ENCODE peak calls at places on chromosomes 5 and 9, in eight cellular contexts. Y is aorta; G is neural progenitor cell; R is CD8-positive, alpha-beta T cell; P is pancreas; O is upper lobe of right lung; F is fibroblast of lung; Q is GM12878. J is an unnamed sample.
A peak's percentile ranks its signal among the peaks of the same experiment; 100 is the strongest.

GRCh38 chr9:38687389-38687842 is 32.5 kb downstream of the FAM240B start:
- DNase-seq in O (peak; percentile 90), F (peak; percentile 32), Y (peak; percentile 80), P (peak; percentile 64), G (no peak), R (peak; percentile 8), Q (no peak), J (no peak)

GRCh38 chr9:124342402-124342945 is 72.8 kb downstream of the PSMB7 start:
- DNase-seq in G (no peak), R (no peak), Y (no peak), Q (no peak), F (no peak), O (no peak), P (no peak), J (no peak)

GRCh38 chr5:4020386-4020785 is 424.8 kb downstream of the IRX1 start:
- DNase-seq in G (no peak), Q (no peak), F (peak; percentile 3), O (no peak), Y (no peak), P (no peak), R (no peak), J (no peak)

GRCh38 chr9:3457171-3457570 is 68.6 kb downstream of the RFX3 start:
- DNase-seq in R (no peak), G (no peak), Y (no peak), O (no peak), Q (no peak), P (no peak), F (no peak), J (no peak)

GRCh38 chr9:89801723-89802680 is 197.2 kb downstream of the GADD45G start:
- DNase-seq in P (no peak), Q (no peak), O (no peak), Y (no peak), F (no peak), R (no peak), G (no peak), J (no peak)

GRCh38 chr5:132419517-132420468 is 50.3 kb downstream of the SLC22A5 start:
- DNase-seq in F (peak; percentile 71), O (peak; percentile 83), G (peak; percentile 84), P (peak; percentile 59), R (peak; percentile 54), Y (peak; percentile 86), Q (no peak), J (no peak)

GRCh38 chr5:133779828-133780475 is 167.6 kb upstream of the FSTL4 start:
- DNase-seq in O (no peak), G (no peak), Y (no peak), R (no peak), P (no peak), F (no peak), Q (no peak), J (no peak)

GRCh38 chr5:159956074-159956473 is 39.8 kb downstream of the ADRA1B start:
- DNase-seq in O (no peak), F (no peak), Y (no peak), R (no peak), G (no peak), P (no peak), Q (no peak), J (no peak)

GRCh38 chr5:172789687-172790495 is 18.9 kb upstream of the DUSP1 start:
- DNase-seq in O (peak; percentile 84), F (no peak), P (no peak), R (no peak), Y (no peak), G (peak; percentile 40), Q (no peak), J (no peak)

GRCh38 chr5:56339732-56340131 is 106.6 kb upstream of the ANKRD55 start:
- DNase-seq in R (no peak), O (no peak), G (no peak), P (no peak), Q (no peak), Y (no peak), F (no peak), J (no peak)

GRCh38 chr5:131230406-131230805 is 33.4 kb upstream of the CDC42SE2 start:
- DNase-seq in O (no peak), Y (no peak), Q (no peak), F (no peak), R (no peak), P (no peak), G (peak; percentile 70), J (no peak)

GRCh38 chr5:172102913-172103629 is 85.0 kb downstream of the STK10 start:
- DNase-seq in P (no peak), Q (no peak), O (no peak), R (no peak), G (peak; percentile 50), Y (peak; percentile 90), F (peak; percentile 99), J (peak; percentile 97)

GRCh38 chr5:91282210-91282609 is 100.9 kb downstream of the ARRDC3 start:
- DNase-seq in Q (no peak), F (no peak), P (no peak), O (no peak), Y (no peak), R (no peak), G (no peak), J (no peak)

GRCh38 chr9:95735701-95736100 is 139.8 kb upstream of the ERCC6L2 start:
- DNase-seq in Q (no peak), P (no peak), R (no peak), F (no peak), O (no peak), G (no peak), Y (no peak), J (no peak)

GRCh38 chr5:51060953-51061352 is 322.3 kb upstream of the ISL1 start:
- DNase-seq in Y (no peak), F (no peak), R (no peak), Q (no peak), O (no peak), P (no peak), G (no peak), J (no peak)

GRCh38 chr5:111680737-111681413 is 76.1 kb downstream of the NREP start:
- DNase-seq in Q (no peak), O (no peak), F (peak; percentile 94), G (no peak), R (no peak), P (peak; percentile 63), Y (no peak), J (peak; percentile 91)

GRCh38 chr9:126707083-126707482 is 93.4 kb downstream of the LMX1B start:
- DNase-seq in O (no peak), G (no peak), Q (no peak), Y (no peak), R (no peak), F (no peak), P (no peak), J (no peak)

GRCh38 chr9:87606921-87607521 is 109.4 kb downstream of the DAPK1 start:
- DNase-seq in R (no peak), F (peak; percentile 88), P (no peak), G (peak; percentile 64), O (no peak), Y (no peak), Q (no peak), J (no peak)

GRCh38 chr5:4563400-4563799 is 576.7 kb upstream of the ADAMTS16 start:
- DNase-seq in P (no peak), O (no peak), Y (no peak), F (peak; percentile 60), Q (no peak), G (peak; percentile 85), R (no peak), J (no peak)

GRCh38 chr5:43193171-43193951 is 1.3 kb downstream of the NIM1K start:
- DNase-seq in P (no peak), Y (no peak), O (no peak), F (peak; percentile 90), R (no peak), Q (no peak), G (peak; percentile 56), J (no peak)

GRCh38 chr5:3671366-3671765 is 75.7 kb downstream of the IRX1 start:
- DNase-seq in O (no peak), Q (no peak), G (no peak), Y (no peak), P (no peak), R (no peak), F (no peak), J (no peak)

DNA sequence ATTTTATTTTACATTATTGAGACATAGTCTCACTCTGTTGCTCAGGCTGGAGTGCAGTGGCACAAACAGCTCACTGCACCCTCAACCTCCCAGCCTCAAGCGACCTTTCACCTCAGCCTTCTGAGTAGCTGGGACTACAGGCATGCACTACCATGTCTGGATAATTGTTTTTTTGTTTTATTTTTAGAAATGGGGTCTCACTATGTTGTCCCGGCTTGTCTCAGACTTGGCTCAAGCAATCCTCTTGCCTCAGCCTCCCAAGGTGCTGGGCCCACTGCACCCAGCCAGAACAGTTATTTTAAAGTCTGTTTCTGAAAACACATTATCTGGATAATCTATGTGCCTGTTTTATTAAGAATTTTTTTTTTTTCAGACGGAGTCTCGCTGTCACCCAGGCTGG is 62.0 kb downstream of the TEX10 start:
- DNase-seq in F (no peak), O (no peak), Q (no peak), P (no peak), Y (no peak), G (no peak), R (no peak), J (no peak)
- H3K27ac ChIP-seq in F (no peak overlapping the region), O (no peak overlapping the region), Q (no peak overlapping the region), P (no peak overlapping the region), Y (no peak overlapping the region), G (no peak overlapping the region), R (no peak overlapping the region), J (no peak overlapping the region)

DNA sequence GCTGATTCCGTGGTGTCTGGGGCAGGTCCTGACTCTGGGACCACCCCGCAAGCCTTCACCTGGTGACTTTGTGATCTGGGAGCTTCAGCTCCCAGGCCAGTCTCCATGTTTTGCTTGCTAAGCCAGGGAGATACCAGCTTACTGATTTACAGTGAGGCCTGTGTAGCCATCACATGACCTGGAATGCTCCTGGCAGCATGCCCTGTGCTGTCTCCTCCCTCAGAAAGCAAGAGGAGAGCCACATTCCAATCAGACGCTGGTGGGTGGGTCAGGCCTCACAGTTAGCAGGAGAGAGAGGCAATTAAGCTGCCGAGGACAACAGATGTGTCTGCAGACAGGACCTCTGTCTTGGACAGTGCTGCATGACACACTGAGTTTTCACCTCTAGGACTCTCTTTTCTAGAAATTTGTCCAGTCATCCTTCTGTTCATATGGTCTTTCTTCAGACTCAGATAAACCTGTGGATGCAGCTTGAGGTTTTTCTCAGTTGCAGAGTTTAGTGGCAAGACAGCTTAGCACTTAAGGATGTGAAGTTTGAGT is 24.4 kb upstream of the GRPEL2 start:
- DNase-seq in R (no peak), F (peak; percentile 94), Q (no peak), P (peak; percentile 90), Y (peak; percentile 86), O (peak; percentile 90), G (peak; percentile 51), J (peak; percentile 90)
- H3K9me3 ChIP-seq in R (no peaks in the 10 kb centered on the region), F (no peaks in the 10 kb centered on the region), Q (no peaks in the 10 kb centered on the region), P (no peaks in the 10 kb centered on the region), Y (no peaks in the 10 kb centered on the region), O (no peaks in the 10 kb centered on the region), G (no peaks in the 10 kb centered on the region), J (no peaks in the 10 kb centered on the region)

GRCh38 chr9:6418764-6419163 is 5.8 kb downstream of the UHRF2 start:
- DNase-seq in R (no peak), Q (no peak), F (no peak), G (no peak), Y (no peak), P (no peak), O (no peak), J (no peak)
- H3K4me1 ChIP-seq in R (peaks cover 39% of the 10 kb centered on the region), Q (peaks cover 5% of the 10 kb centered on the region), F (peaks cover 7% of the 10 kb centered on the region), G (peaks cover 28% of the 10 kb centered on the region), Y (peaks cover 4% of the 10 kb centered on the region), P (peaks cover 8% of the 10 kb centered on the region), O (peaks cover 28% of the 10 kb centered on the region), J (peaks cover 21% of the 10 kb centered on the region)

DNA sequence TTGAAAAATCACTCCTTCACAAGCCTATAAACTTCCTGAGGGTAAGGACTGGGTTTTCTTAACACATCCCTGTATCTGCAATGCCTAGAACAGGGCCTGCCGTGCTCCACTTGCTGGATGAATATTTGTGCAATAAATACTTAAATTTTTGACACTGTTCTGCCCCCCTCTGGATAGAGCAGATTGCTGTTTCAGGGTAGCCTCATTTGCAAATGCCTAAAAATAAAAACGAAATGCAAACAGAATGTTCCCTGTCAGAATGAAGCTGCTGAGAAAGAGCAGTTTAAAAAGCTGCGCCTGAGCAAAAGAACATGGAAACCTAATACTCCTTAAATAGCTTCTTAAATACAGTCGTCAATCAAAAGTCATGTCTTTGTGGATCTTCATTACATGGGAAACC is 385.3 kb downstream of the PRELID2 start:
- DNase-seq in O (no peak), F (no peak), G (no peak), P (no peak), Q (no peak), Y (no peak), R (no peak), J (no peak)
- H3K27ac ChIP-seq in O (no peak overlapping the region), F (no peak overlapping the region), G (no peak overlapping the region), P (no peak overlapping the region), Q (no peak overlapping the region), Y (no peak overlapping the region), R (no peak overlapping the region), J (no peak overlapping the region)